ENCODE peak calls at places on chromosomes 3 and 15, in four cellular contexts. One of them, this sample, is unnamed.
A peak's percentile ranks its signal among the peaks of the same experiment; 100 is the strongest.

GRCh38 chr15:31953573-31953972 is 76.7 kb upstream of the CHRNA7 start:
- DNase-seq in ovary: no peak
- DNase-seq in spleen: no peak
- DNase-seq in left lung: no peak
- DNase-seq in this sample: no peak

GRCh38 chr15:90364251-90364650 is 12.2 kb downstream of the ZNF774 start:
- DNase-seq in ovary: no peak
- DNase-seq in left lung: no peak
- DNase-seq in spleen: no peak
- DNase-seq in this sample: no peak

GRCh38 chr15:47990821-47991220 is 130.0 kb upstream of the SLC24A5 start:
- DNase-seq in ovary: no peak
- DNase-seq in spleen: no peak
- DNase-seq in left lung: no peak
- DNase-seq in this sample: no peak

GRCh38 chr3:27290760-27291159 is 78.4 kb downstream of the NEK10 start:
- DNase-seq in spleen: no peak
- DNase-seq in left lung: no peak
- DNase-seq in ovary: no peak
- DNase-seq in this sample: no peak

GRCh38 chr15:90761629-90762028 is 44.5 kb downstream of the BLM start:
- DNase-seq in ovary: no peak
- DNase-seq in left lung: no peak
- DNase-seq in spleen: no peak
- DNase-seq in this sample: no peak

GRCh38 chr15:42796955-42797779 is 60.2 kb upstream of the CDAN1 start:
- DNase-seq in ovary: no peak
- DNase-seq in spleen: no peak
- DNase-seq in left lung: no peak
- DNase-seq in this sample: no peak

GRCh38 chr15:77069521-77070121 is 1.3 kb downstream of the TSPAN3 start:
- DNase-seq in spleen: no peak
- DNase-seq in ovary: peak; percentile 32
- DNase-seq in left lung: no peak
- DNase-seq in this sample: peak; percentile 68

GRCh38 chr15:95304116-95304873 is 1026.2 kb upstream of the NR2F2 start:
- DNase-seq in left lung: no peak
- DNase-seq in ovary: no peak
- DNase-seq in spleen: no peak
- DNase-seq in this sample: no peak

GRCh38 chr3:71345429-71346027 is 238.0 kb downstream of the FOXP1 start:
- DNase-seq in left lung: no peak
- DNase-seq in ovary: no peak
- DNase-seq in spleen: no peak
- DNase-seq in this sample: no peak

GRCh38 chr3:13708871-13709595 is 160.1 kb downstream of the FBLN2 start:
- DNase-seq in left lung: no peak
- DNase-seq in spleen: peak; percentile 33
- DNase-seq in ovary: no peak
- DNase-seq in this sample: peak; percentile 20

GRCh38 chr3:136343446-136343845 is 93.3 kb downstream of the PCCB start:
- DNase-seq in left lung: no peak
- DNase-seq in ovary: no peak
- DNase-seq in spleen: no peak
- DNase-seq in this sample: no peak

GRCh38 chr15:45276851-45277250 is 24.8 kb downstream of the SLC28A2 start:
- DNase-seq in spleen: no peak
- DNase-seq in left lung: no peak
- DNase-seq in ovary: no peak
- DNase-seq in this sample: no peak
- TF ChIP-seq CTCF in spleen: peak; percentile 48
- TF ChIP-seq CTCF in left lung: no peak
- TF ChIP-seq CTCF in ovary: peak; percentile 25
- TF ChIP-seq CTCF in this sample: peak; percentile 43

GRCh38 chr15:85489773-85490493 is 109.5 kb downstream of the AKAP13 start:
- DNase-seq in spleen: no peak
- DNase-seq in ovary: no peak
- DNase-seq in left lung: no peak
- DNase-seq in this sample: no peak
- H3K27ac ChIP-seq in spleen: no peak overlapping the region
- H3K27ac ChIP-seq in ovary: no peak overlapping the region
- H3K27ac ChIP-seq in left lung: no peak overlapping the region
- H3K27ac ChIP-seq in this sample: no peak overlapping the region

DNA sequence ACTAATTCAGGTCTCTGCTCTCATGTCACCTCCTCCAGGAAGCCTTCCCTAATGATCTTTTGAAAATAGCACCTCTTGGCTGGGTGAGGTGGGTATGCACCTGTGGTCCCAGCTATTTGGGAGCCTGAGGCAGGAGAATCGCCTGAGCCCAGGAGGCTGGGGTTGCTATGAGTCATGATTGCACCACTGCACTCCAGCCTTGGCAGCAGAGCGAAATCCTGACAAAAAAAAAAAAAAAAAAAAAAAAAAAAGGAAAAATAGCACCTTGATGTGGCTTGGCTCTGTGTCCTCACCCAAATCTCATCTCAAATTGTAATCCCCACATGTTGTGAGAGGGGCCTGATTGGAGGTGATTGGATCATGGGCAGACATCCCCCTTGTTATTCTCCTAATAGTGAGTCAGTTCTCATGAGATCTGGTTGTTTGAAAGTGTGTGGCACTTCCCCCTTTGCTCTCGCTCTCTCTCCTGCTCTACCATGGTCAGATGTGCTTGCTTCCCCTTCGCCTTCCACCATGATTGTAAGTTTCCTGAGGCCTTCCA is 11.2 kb upstream of the RNU6-1 start:
- DNase-seq in ovary: no peak
- DNase-seq in spleen: no peak
- DNase-seq in left lung: no peak
- DNase-seq in this sample: no peak
- H3K4me1 ChIP-seq in ovary: no peaks in the 10 kb centered on the region
- H3K4me1 ChIP-seq in spleen: peaks cover 14% of the 10 kb centered on the region
- H3K4me1 ChIP-seq in left lung: no peaks in the 10 kb centered on the region
- H3K4me1 ChIP-seq in this sample: peaks cover 7% of the 10 kb centered on the region

GRCh38 chr3:20037255-20037996 is 2.8 kb upstream of the KAT2B start:
- DNase-seq in spleen: no peak
- DNase-seq in ovary: no peak
- DNase-seq in left lung: no peak
- DNase-seq in this sample: no peak
- TF ChIP-seq CTCF in spleen: no peak
- TF ChIP-seq CTCF in ovary: no peak
- TF ChIP-seq CTCF in left lung: no peak
- TF ChIP-seq CTCF in this sample: no peak

GRCh38 chr3:167735233-167736107 is at the start of gene SERPINI1:
- DNase-seq in left lung: peak; percentile 91
- DNase-seq in spleen: peak; percentile 95
- DNase-seq in ovary: peak; percentile 83
- DNase-seq in this sample: peak; percentile 91

GRCh38 chr3:167736997-167737396 is 1.5 kb downstream of the SERPINI1 start:
- DNase-seq in left lung: no peak
- DNase-seq in spleen: no peak
- DNase-seq in ovary: no peak
- DNase-seq in this sample: no peak

GRCh38 chr3:167738037-167738436 is 2.5 kb downstream of the SERPINI1 start:
- DNase-seq in spleen: no peak
- DNase-seq in ovary: no peak
- DNase-seq in left lung: no peak
- DNase-seq in this sample: no peak

GRCh38 chr3:167734498-167735232 is at the start of gene PDCD10:
- DNase-seq in left lung: peak; percentile 98
- DNase-seq in ovary: peak; percentile 96
- DNase-seq in spleen: peak; percentile 99
- DNase-seq in this sample: peak; percentile 99

DNA sequence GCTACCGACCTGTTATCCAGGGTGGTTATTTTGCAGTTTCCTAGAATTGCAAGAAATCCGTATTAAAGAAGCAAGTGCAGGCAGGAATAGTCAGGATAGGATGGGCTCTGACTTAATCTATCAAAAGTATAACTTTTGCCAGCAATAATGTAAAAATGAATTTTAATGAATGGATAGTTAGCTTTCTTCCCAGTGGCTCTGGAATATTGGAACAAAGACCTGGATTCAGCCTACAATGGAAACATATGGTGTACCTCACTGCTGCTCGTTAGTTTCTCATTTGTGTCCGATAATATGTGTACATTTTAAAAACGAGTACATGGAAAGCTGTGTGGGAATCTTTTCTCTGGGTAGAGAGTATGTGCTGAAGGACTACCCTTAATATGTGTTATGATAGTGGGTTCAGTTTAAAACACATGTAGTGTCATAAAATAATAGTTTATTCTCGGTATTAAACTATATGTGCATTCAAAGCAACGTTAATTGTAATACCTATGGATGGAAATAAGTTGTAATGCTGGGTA is 805 bp downstream of the SERPINI1 start:
- DNase-seq in left lung: no peak
- DNase-seq in ovary: no peak
- DNase-seq in spleen: no peak
- DNase-seq in this sample: no peak
- H3K27ac ChIP-seq in left lung: no peak overlapping the region
- H3K27ac ChIP-seq in ovary: no peak overlapping the region
- H3K27ac ChIP-seq in spleen: peak overlapping the region; percentile 96
- H3K27ac ChIP-seq in this sample: no peak overlapping the region

GRCh38 chr3:34856081-34856480 is 783.2 kb upstream of the ARPP21 start:
- DNase-seq in spleen: no peak
- DNase-seq in ovary: no peak
- DNase-seq in left lung: no peak
- DNase-seq in this sample: no peak
- H3K4me1 ChIP-seq in spleen: no peaks in the 10 kb centered on the region
- H3K4me1 ChIP-seq in ovary: no peaks in the 10 kb centered on the region
- H3K4me1 ChIP-seq in left lung: no peaks in the 10 kb centered on the region
- H3K4me1 ChIP-seq in this sample: no peaks in the 10 kb centered on the region

DNA sequence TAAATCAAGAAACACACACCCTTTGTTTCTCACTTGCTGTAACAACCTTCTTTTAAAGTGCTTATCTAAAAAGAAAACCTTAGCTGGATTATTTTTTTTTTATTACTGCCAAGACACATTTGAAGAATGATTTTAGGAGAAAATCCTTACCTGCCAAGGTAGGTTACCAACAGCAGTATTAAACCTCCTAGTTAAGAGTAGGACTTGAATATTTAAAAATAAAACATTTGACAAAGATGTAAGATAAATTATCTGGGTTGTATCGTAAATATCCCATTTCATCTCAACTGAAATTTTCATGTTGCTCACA is 192.1 kb downstream of the PDZRN3 start:
- DNase-seq in left lung: no peak
- DNase-seq in spleen: no peak
- DNase-seq in ovary: no peak
- DNase-seq in this sample: no peak
- TF ChIP-seq CTCF in left lung: no peak
- TF ChIP-seq CTCF in spleen: no peak
- TF ChIP-seq CTCF in ovary: no peak
- TF ChIP-seq CTCF in this sample: no peak